ENCODE peak calls at places on chromosomes 1 and 21, in ten cellular contexts. L is Calu3; N is K562; S is stomach; D is foreskin fibroblast; P is lower leg skin; O is CD8-positive, alpha-beta T cell; X is fibroblast of pulmonary artery; F is GM13977; V is GM10248. G is an unnamed sample.

GRCh38 chr1:176987016-176987415 is 177.5 kb downstream of the ASTN1 start:
- DNase-seq in L (no peak), N (no peak), S (no peak), D (no peak), P (no peak), O (no peak), X (peak), F (no peak), V (no peak), G (no peak)

GRCh38 chr1:241357366-241358305 is 631 bp upstream of the RGS7 start:
- DNase-seq in L (no peak), N (no peak), S (no peak), D (peak), P (no peak), O (no peak), X (peak), F (no peak), V (no peak), G (no peak)

GRCh38 chr1:77978293-77978968 is 441 bp downstream of the FUBP1 start:
- DNase-seq in L (peak), N (peak), S (peak), D (peak), P (no peak), O (peak), X (peak), F (peak), V (peak), G (peak)

GRCh38 chr1:99754055-99754626 is 12.3 kb downstream of the FRRS1 start:
- DNase-seq in L (no peak), N (no peak), S (no peak), D (no peak), P (no peak), O (no peak), X (no peak), F (no peak), V (no peak), G (no peak)

GRCh38 chr1:116574581-116575291 is 3.9 kb upstream of the CD58 start:
- DNase-seq in L (peak), N (peak), S (peak), D (peak), P (peak), O (peak), X (peak), F (peak), V (peak), G (peak)

GRCh38 chr1:117894078-117894477 is 35.3 kb downstream of the GDAP2 start:
- DNase-seq in L (no peak), N (no peak), S (no peak), D (no peak), P (no peak), O (no peak), X (no peak), F (no peak), V (no peak), G (no peak)

GRCh38 chr1:96538001-96538649 is 183.5 kb upstream of the PTBP2 start:
- DNase-seq in L (no peak), N (no peak), S (no peak), D (peak), P (no peak), O (no peak), X (peak), F (no peak), V (no peak), G (no peak)

GRCh38 chr1:162094271-162094670 is 24.8 kb downstream of the NOS1AP start:
- DNase-seq in L (no peak), N (no peak), S (no peak), D (no peak), P (no peak), O (no peak), X (no peak), F (no peak), V (no peak), G (no peak)

GRCh38 chr1:204806943-204807624 is 63.6 kb upstream of the NFASC start:
- DNase-seq in L (peak), N (peak), S (peak), D (peak), P (peak), O (peak), X (peak), F (peak), V (peak), G (peak)

GRCh38 chr1:111191496-111191895 is 8.9 kb downstream of the DENND2D start:
- DNase-seq in L (no peak), N (no peak), S (no peak), D (peak), P (no peak), O (no peak), X (peak), F (no peak), V (no peak), G (no peak)

GRCh38 chr1:109615879-109616278 is 3.5 kb downstream of the GNAT2 start:
- DNase-seq in L (no peak), N (peak), S (no peak), D (no peak), P (no peak), O (no peak), X (peak), F (peak), V (peak), G (no peak)

GRCh38 chr1:30307182-30307581 is 416.2 kb downstream of the MATN1 start:
- DNase-seq in L (no peak), N (no peak), S (no peak), D (no peak), P (peak), O (no peak), X (no peak), F (no peak), V (no peak), G (no peak)

GRCh38 chr1:100249537-100250257 is at the start of gene DBT:
- DNase-seq in L (peak), N (peak), S (peak), D (peak), P (peak), O (peak), X (peak), F (peak), V (peak), G (peak)

GRCh38 chr1:88061106-88061829 is 622.8 kb upstream of the PKN2 start:
- DNase-seq in L (peak), N (peak), S (peak), D (peak), P (peak), O (no peak), X (peak), F (peak), V (peak), G (peak)

GRCh38 chr21:30199989-30200388 is 15.9 kb downstream of the CLDN8 start:
- DNase-seq in L (no peak), N (no peak), S (no peak), D (no peak), P (no peak), O (no peak), X (no peak), F (no peak), V (no peak), G (no peak)
- TF ChIP-seq CTCF in L (no peak), N (no peak), S (no peak), D (no peak), P (no peak), O (no peak), X (no peak), F (no peak), V (no peak), G (no peak)

GRCh38 chr1:35857830-35858229 is 25.2 kb upstream of the AGO1 start:
- DNase-seq in L (peak), N (peak), S (no peak), D (peak), P (no peak), O (no peak), X (peak), F (no peak), V (no peak), G (no peak)
- TF ChIP-seq CTCF in L (no peak), N (peak), S (no peak), D (peak), P (no peak), O (no peak), X (peak), F (peak), V (peak), G (no peak)

GRCh38 chr1:23664837-23665795 is 26.5 kb upstream of the RPL11 start:
- DNase-seq in L (no peak), N (peak), S (no peak), D (no peak), P (no peak), O (no peak), X (peak), F (peak), V (peak), G (no peak)
- TF ChIP-seq CTCF in L (no peak), N (peak), S (no peak), D (peak), P (no peak), O (peak), X (peak), F (peak), V (peak), G (peak)

GRCh38 chr1:58155418-58156123 is 391.0 kb downstream of the OMA1 start:
- DNase-seq in L (peak), N (peak), S (no peak), D (no peak), P (no peak), O (no peak), X (peak), F (no peak), V (no peak), G (peak)
- TF ChIP-seq CTCF in L (peak), N (peak), S (no peak), D (peak), P (no peak), O (no peak), X (peak), F (peak), V (peak), G (peak)

GRCh38 chr21:25887166-25887565 is 152.4 kb downstream of the GABPA start:
- DNase-seq in L (no peak), N (no peak), S (no peak), D (no peak), P (no peak), O (no peak), X (no peak), F (no peak), V (no peak), G (no peak)
- TF ChIP-seq CTCF in L (no peak), N (no peak), S (no peak), D (no peak), P (no peak), O (no peak), X (peak), F (no peak), V (no peak), G (no peak)

GRCh38 chr21:31180256-31181088 is 142.2 kb upstream of the KRTAP19-8 start:
- DNase-seq in L (peak), N (peak), S (no peak), D (no peak), P (no peak), O (no peak), X (peak), F (peak), V (peak), G (no peak)
- TF ChIP-seq CTCF in L (no peak), N (peak), S (no peak), D (peak), P (no peak), O (peak), X (peak), F (peak), V (peak), G (peak)

DNA sequence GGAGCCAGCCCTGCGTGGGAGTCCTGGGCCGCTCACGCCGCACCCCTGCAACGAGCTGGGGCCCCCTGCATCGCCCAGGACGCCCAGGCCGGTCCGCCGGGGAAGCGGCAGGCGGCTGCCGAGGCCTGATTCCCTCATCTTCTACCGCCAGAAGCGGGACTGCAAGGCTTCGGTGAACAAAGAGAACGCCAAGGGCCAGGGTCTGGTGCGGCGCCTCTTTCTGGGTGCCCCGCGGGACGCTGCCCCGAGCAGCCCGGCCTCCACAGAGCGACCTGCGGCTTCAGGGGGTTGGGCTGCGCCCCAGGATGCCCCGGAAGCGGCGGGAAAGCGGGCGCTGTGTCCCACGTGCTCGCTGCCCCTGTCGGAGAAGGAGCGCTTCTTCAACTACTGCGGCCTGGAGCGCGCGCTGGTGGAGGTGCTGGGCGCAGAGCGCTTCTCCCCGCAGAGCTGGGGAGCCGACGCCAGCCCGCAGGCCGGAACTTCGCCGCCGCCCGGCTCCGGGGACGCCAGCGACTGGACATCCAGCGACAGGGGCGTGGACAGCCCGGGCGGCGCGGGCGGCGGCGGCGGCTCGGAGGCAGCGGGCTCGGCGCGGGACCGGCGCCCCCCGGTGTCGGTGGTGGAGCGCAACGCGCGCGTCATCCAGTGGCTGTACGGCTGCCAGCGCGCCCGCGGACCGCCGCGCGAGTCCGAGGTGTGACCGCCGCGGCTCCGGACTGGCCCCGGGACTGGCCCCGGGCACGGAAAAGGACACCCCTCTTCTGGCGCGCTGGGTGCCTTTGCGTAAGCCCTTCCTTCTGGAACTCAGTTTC is 2.7 kb downstream of the FAM110D start:
- DNase-seq in L (peak), N (peak), S (peak), D (peak), P (no peak), O (no peak), X (peak), F (peak), V (no peak), G (peak)
- TF ChIP-seq CTCF in L (no peak), N (peak), S (no peak), D (no peak), P (no peak), O (no peak), X (peak), F (peak), V (peak), G (no peak)

DNA sequence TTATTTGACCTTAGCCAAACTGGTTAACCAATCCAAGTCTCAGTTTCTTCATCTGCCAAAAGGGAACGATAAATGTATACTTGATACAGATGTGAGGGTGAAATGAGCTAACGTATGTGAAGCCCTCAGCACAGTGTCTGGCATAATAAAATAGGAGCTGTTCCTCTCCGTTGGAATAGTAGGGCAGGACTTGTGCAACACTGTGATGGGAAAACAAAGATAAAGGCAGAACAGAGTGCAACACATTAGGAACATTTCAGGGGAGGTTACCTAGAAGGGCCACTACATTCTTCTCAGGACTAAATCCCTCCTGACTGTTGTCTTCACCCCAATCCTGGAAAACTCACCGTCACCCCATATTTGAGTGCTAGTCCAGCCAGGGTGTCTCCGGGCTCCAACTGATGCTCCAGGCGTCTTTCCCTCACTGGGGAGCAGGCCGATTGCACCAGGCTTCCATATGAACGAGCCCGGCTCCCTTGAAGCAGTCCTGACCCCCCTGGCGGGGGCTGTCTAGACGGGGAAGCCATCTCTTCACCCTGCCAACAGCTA is 896 bp downstream of the LYSMD1 start:
- DNase-seq in L (no peak), N (no peak), S (peak), D (peak), P (no peak), O (no peak), X (peak), F (no peak), V (no peak), G (no peak)
- TF ChIP-seq CTCF in L (no peak), N (no peak), S (no peak), D (no peak), P (no peak), O (no peak), X (no peak), F (no peak), V (no peak), G (no peak)

GRCh38 chr1:83905315-83905907 is 93.5 kb downstream of the TTLL7 start:
- DNase-seq in L (peak), N (peak), S (no peak), D (no peak), P (no peak), O (no peak), X (peak), F (peak), V (peak), G (no peak)
- TF ChIP-seq CTCF in L (no peak), N (peak), S (peak), D (peak), P (no peak), O (peak), X (peak), F (peak), V (peak), G (peak)

GRCh38 chr1:167061073-167061464 is 29.1 kb downstream of the GPA33 start:
- DNase-seq in L (no peak), N (no peak), S (no peak), D (no peak), P (no peak), O (no peak), X (no peak), F (no peak), V (no peak), G (no peak)

GRCh38 chr1:167057297-167057688 is 32.9 kb downstream of the GPA33 start:
- DNase-seq in L (peak), N (peak), S (peak), D (peak), P (no peak), O (no peak), X (peak), F (peak), V (peak), G (peak)

GRCh38 chr1:167059729-167060107 is 30.5 kb downstream of the GPA33 start:
- DNase-seq in L (no peak), N (no peak), S (no peak), D (no peak), P (no peak), O (no peak), X (no peak), F (no peak), V (no peak), G (no peak)

GRCh38 chr1:167059045-167059728 is 31.0 kb downstream of the GPA33 start:
- DNase-seq in L (peak), N (peak), S (peak), D (peak), P (peak), O (peak), X (peak), F (peak), V (peak), G (peak)

DNA sequence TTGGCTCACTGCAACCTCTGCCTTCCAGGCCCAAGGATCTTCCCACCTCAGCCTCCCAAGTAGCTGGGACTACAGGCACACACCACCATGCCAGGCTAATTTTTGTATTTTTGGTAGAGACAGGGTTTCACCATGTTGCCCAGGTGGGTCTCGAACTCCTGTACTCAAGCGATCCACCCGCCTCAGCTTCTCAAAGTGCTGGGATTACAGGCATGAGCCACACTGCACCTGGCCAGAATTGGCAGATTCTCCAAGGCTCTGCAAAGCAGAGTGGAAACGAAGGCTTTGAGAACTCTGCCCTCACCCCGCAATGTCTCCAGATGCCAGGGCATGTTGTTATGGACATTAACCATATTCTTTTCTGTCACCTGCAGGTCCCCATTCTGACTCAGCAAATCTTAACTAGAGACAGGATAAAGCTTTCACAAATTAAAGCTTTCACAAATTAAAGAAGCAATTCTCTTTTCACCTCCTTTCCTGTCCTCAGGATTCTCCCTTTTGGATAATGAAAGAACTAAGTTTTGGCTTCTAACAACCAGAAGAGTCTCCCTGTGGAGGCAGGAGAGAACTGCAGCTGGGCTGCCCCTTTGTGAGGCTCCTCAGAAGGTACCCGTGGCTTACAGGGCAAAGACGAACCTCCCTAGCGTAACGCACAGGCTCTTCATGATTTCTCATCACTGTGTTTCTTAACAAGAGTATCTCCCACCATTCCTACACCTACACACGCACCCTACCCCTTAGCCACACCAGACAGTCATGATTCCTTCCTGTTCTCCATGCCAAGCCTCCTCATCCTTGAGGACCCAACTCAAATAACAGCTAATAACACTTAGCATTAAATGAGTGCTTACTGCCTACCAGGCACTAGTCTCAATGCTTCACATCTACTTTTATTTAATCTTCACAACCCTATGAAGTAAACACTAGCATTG is 29.8 kb downstream of the GPA33 start:
- DNase-seq in L (no peak), N (no peak), S (no peak), D (no peak), P (no peak), O (no peak), X (peak), F (no peak), V (no peak), G (no peak)
- TF ChIP-seq CTCF in L (peak), N (no peak), S (no peak), D (no peak), P (no peak), O (no peak), X (peak), F (no peak), V (no peak), G (no peak)

G was measured in glutamatergic neuron.